ENCODE peak calls at places on chromosomes 3 and 15, in eight cellular contexts. Z is coronary artery, D is brain microvascular endothelial cell, E is sigmoid colon, N is RWPE1, F is neural crest cell, Q is heart left ventricle, Y is HCT116. I is an unnamed sample.

GRCh38 chr15:78023081-78023665 is 54.3 kb downstream of the TBC1D2B start:
- DNase-seq in Z (no peak), D (no peak), E (no peak), N (no peak), F (no peak), Q (no peak), Y (no peak), I (no peak)

GRCh38 chr3:146928421-146929059 is 323.4 kb upstream of the PLSCR5 start:
- DNase-seq in Z (no peak), D (no peak), E (no peak), N (no peak), F (no peak), Q (no peak), Y (no peak), I (no peak)

GRCh38 chr3:66618066-66618465 is 117.2 kb upstream of the LRIG1 start:
- DNase-seq in Z (no peak), D (no peak), E (no peak), N (no peak), F (no peak), Q (no peak), Y (no peak), I (no peak)

GRCh38 chr3:73694988-73695757 is 70.4 kb upstream of the PDZRN3 start:
- DNase-seq in Z (no peak), D (no peak), E (no peak), N (no peak), F (no peak), Q (no peak), Y (no peak), I (no peak)

GRCh38 chr3:195895900-195896360 is 12.4 kb downstream of the TNK2 start:
- DNase-seq in Z (no peak), D (no peak), E (peak), N (no peak), F (peak), Q (peak), Y (no peak), I (peak)

GRCh38 chr3:184676927-184677326 is 34.9 kb downstream of the MAGEF1 start:
- DNase-seq in Z (no peak), D (no peak), E (no peak), N (no peak), F (no peak), Q (no peak), Y (no peak), I (no peak)

GRCh38 chr15:36807134-36807764 is 227.8 kb downstream of the CDIN1 start:
- DNase-seq in Z (no peak), D (no peak), E (no peak), N (no peak), F (no peak), Q (no peak), Y (no peak), I (no peak)

GRCh38 chr15:63836579-63836978 is 2.8 kb upstream of the HERC1 start:
- DNase-seq in Z (no peak), D (peak), E (no peak), N (no peak), F (no peak), Q (no peak), Y (no peak), I (no peak)

GRCh38 chr3:114451561-114452018 is 157.8 kb downstream of the TIGIT start:
- DNase-seq in Z (no peak), D (peak), E (no peak), N (no peak), F (no peak), Q (peak), Y (no peak), I (no peak)

GRCh38 chr15:91865903-91866302 is 12.4 kb downstream of the SLCO3A1 start:
- DNase-seq in Z (no peak), D (no peak), E (no peak), N (peak), F (no peak), Q (no peak), Y (no peak), I (no peak)

GRCh38 chr3:105355355-105356063 is 11.2 kb upstream of the ALCAM start:
- DNase-seq in Z (no peak), D (no peak), E (no peak), N (peak), F (no peak), Q (no peak), Y (no peak), I (no peak)

GRCh38 chr3:184068344-184068743 is 15.5 kb downstream of the HTR3C start:
- DNase-seq in Z (no peak), D (no peak), E (no peak), N (no peak), F (no peak), Q (no peak), Y (no peak), I (no peak)

GRCh38 chr3:128488995-128489859 is 3.8 kb downstream of the GATA2 start:
- DNase-seq in Z (no peak), D (no peak), E (peak), N (no peak), F (no peak), Q (peak), Y (peak), I (peak)

GRCh38 chr3:142912440-142913172 is 23.7 kb upstream of the PCOLCE2 start:
- DNase-seq in Z (no peak), D (no peak), E (no peak), N (no peak), F (no peak), Q (no peak), Y (no peak), I (no peak)

GRCh38 chr3:124560406-124561215 is 169.6 kb upstream of the UMPS start:
- DNase-seq in Z (no peak), D (no peak), E (no peak), N (no peak), F (no peak), Q (no peak), Y (no peak), I (no peak)

GRCh38 chr15:68558318-68559305 is 20.2 kb upstream of the CORO2B start:
- DNase-seq in Z (no peak), D (no peak), E (peak), N (no peak), F (no peak), Q (no peak), Y (no peak), I (peak)

GRCh38 chr15:69482686-69483256 is 30.2 kb downstream of the RPLP1 start:
- DNase-seq in Z (no peak), D (no peak), E (no peak), N (no peak), F (no peak), Q (no peak), Y (no peak), I (no peak)

GRCh38 chr3:178445139-178445538 is 91.1 kb upstream of the KCNMB2 start:
- DNase-seq in Z (no peak), D (no peak), E (no peak), N (no peak), F (no peak), Q (no peak), Y (no peak), I (no peak)

GRCh38 chr3:178446054-178446453 is 90.2 kb upstream of the KCNMB2 start:
- DNase-seq in Z (no peak), D (no peak), E (no peak), N (no peak), F (no peak), Q (no peak), Y (no peak), I (no peak)

GRCh38 chr3:178439504-178439903 is 96.7 kb upstream of the KCNMB2 start:
- DNase-seq in Z (no peak), D (peak), E (no peak), N (peak), F (no peak), Q (no peak), Y (no peak), I (no peak)

GRCh38 chr3:178444416-178444815 is 91.8 kb upstream of the KCNMB2 start:
- DNase-seq in Z (no peak), D (no peak), E (no peak), N (no peak), F (no peak), Q (no peak), Y (no peak), I (no peak)

GRCh38 chr3:178443634-178444033 is 92.6 kb upstream of the KCNMB2 start:
- DNase-seq in Z (no peak), D (no peak), E (no peak), N (no peak), F (no peak), Q (no peak), Y (no peak), I (no peak)
- TF ChIP-seq CTCF in Z (no peak), D (no peak), E (no peak), N (no peak), F (no peak), Q (peak), Y (peak), I (no peak)

GRCh38 chr3:159616234-159616825 is 372.3 kb upstream of the IL12A start:
- DNase-seq in Z (no peak), D (peak), E (no peak), N (peak), F (no peak), Q (peak), Y (no peak), I (no peak)
- TF ChIP-seq CTCF in Z (peak), D (peak), E (peak), N (peak), F (peak), Q (peak), Y (peak), I (no peak)

GRCh38 chr3:25910997-25911396 is 121.1 kb downstream of the OXSM start:
- DNase-seq in Z (no peak), D (peak), E (no peak), N (no peak), F (peak), Q (no peak), Y (peak), I (peak)
- TF ChIP-seq CTCF in Z (no peak), D (peak), E (no peak), N (no peak), F (peak), Q (no peak), Y (peak), I (peak)

DNA sequence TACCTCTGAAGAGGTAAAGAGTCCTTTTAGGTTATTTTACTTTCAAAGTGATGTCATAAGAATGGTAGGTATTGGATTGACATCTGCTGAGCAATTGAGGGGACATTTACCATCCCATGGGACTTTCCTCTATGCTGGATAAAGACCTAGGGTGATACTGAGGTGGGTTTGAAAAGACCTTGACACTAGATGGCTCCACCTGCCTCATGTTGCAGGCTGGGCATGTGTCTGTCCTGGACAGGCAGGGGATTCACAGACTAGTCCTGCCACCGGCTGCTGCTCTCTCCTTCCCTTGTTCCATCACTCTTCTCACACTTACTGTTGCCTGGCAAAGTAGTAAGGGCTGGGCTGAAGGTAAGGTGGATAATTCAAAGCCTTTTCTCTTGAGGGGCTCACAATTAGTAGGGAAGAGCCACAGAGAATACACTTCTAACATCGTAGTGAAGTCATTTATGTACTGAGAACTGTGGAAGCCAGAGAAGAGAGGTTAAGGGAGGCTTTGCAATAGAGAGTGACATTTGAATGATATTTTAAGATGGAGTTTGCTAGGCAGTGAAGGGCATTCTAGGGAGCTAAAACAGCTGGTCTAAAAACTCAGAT is 27.7 kb downstream of the TRAK1 start:
- DNase-seq in Z (no peak), D (peak), E (no peak), N (peak), F (no peak), Q (no peak), Y (peak), I (peak)
- TF ChIP-seq CTCF in Z (no peak), D (peak), E (no peak), N (no peak), F (peak), Q (peak), Y (peak), I (no peak)

GRCh38 chr15:75367913-75368688 is at the start of gene MAN2C1:
- DNase-seq in Z (peak), D (peak), E (peak), N (peak), F (peak), Q (peak), Y (peak), I (peak)
- TF ChIP-seq CTCF in Z (no peak), D (peak), E (no peak), N (peak), F (peak), Q (peak), Y (peak), I (no peak)

GRCh38 chr3:10333359-10333670 is 12.4 kb upstream of the SEC13 start:
- DNase-seq in Z (no peak), D (no peak), E (no peak), N (no peak), F (no peak), Q (peak), Y (no peak), I (no peak)

GRCh38 chr3:10335190-10335738 is 14.4 kb upstream of the SEC13 start:
- DNase-seq in Z (no peak), D (no peak), E (no peak), N (no peak), F (no peak), Q (no peak), Y (no peak), I (no peak)

GRCh38 chr3:10335871-10336622 is 15.1 kb upstream of the SEC13 start:
- DNase-seq in Z (no peak), D (no peak), E (no peak), N (no peak), F (no peak), Q (peak), Y (no peak), I (no peak)

GRCh38 chr3:10334042-10334441 is 13.1 kb upstream of the SEC13 start:
- DNase-seq in Z (no peak), D (no peak), E (no peak), N (no peak), F (no peak), Q (peak), Y (no peak), I (no peak)

DNA sequence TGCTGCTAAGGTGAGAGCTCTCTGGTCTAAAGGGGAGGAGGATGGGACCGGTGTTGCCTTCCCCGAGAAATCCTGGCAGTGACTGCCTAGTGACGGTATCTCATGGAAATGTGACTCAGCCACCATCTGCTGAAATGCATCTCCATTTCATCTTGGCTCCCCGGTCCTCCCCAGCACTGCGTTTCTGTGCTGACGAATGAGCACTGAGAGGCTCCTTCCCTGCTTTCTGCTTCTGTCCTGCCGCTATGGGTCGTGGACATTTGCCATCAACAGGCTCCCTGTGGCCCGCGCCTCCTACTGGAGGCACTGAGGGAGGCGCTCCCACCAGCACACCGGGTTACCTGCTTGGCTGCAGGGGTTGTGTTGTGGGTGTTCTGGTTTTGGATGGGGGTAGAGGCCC is 13.5 kb upstream of the SEC13 start:
- DNase-seq in Z (no peak), D (peak), E (no peak), N (no peak), F (no peak), Q (peak), Y (no peak), I (no peak)
- TF ChIP-seq CTCF in Z (no peak), D (peak), E (no peak), N (no peak), F (peak), Q (no peak), Y (peak), I (no peak)

GRCh38 chr3:52892290-52892624 is 5.1 kb downstream of the STIMATE start:
- DNase-seq in Z (no peak), D (no peak), E (no peak), N (no peak), F (no peak), Q (no peak), Y (no peak), I (no peak)
- TF ChIP-seq CTCF in Z (no peak), D (no peak), E (no peak), N (no peak), F (no peak), Q (no peak), Y (no peak), I (no peak)

DNA sequence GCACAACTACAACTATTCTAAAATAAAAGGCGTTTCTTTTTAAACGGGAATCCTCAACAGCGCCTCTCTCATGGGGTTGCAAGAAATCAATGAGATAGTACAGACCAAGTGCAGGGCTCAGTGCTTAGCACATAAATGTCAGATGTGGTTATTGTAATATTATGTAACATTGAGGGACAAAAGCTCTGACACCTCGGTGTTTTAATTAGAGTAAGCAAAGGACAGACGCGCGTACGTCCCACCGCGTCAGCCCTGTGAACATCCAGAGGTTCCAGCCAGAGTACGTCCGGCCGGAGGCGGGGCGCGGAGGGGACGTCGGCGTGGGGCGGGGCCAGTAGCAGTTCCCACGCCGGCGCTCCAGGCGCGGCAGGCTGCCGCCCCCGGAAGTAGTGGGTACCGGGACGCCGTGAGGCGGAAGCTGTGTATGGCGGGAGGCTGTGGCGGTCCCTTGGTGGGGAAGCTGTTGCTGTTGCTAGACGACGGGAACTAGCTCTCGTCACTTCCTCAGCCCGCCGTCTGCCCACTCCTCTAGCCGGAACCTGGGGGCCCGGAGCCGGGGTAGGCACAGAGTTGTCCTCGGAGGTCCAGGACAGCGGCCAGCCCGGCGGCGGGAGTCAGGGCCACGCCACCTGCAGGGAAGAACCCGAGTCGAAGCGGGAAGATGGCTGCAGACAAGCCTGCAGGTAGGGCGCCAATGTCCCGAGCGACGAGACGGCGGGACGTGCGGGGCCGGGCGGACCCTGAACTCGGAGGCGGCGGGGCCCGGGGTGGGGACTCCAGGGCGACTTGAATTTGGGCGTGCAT is at the start of gene CNOT10:
- DNase-seq in Z (peak), D (peak), E (peak), N (peak), F (peak), Q (peak), Y (peak), I (peak)
- TF ChIP-seq CTCF in Z (no peak), D (peak), E (no peak), N (peak), F (peak), Q (no peak), Y (peak), I (no peak)